ENCODE peak calls at places on chromosomes 7 and 10, in four cellular contexts. T is fibroblast of lung, Z is PC-3, M is astrocyte. G is an unnamed sample.

GRCh38 chr10:126405239-126405785 is 17.0 kb upstream of the ADAM12 start:
- DNase-seq in Z (no peak), M (peak), T (no peak), G (no peak)

GRCh38 chr7:132815696-132816334 is 239.5 kb upstream of the PLXNA4 start:
- DNase-seq in M (peak), Z (peak), T (no peak), G (no peak)

GRCh38 chr7:121137580-121137979 is 149.1 kb downstream of the CPED1 start:
- DNase-seq in Z (no peak), T (no peak), M (no peak), G (no peak)

GRCh38 chr10:4503076-4503475 is 322.9 kb upstream of the AKR1E2 start:
- DNase-seq in M (no peak), T (peak), Z (no peak), G (no peak)

GRCh38 chr10:30861217-30861616 is 170.4 kb downstream of the ZNF438 start:
- DNase-seq in Z (no peak), T (no peak), M (no peak), G (no peak)

GRCh38 chr7:74275401-74275881 is 13.8 kb upstream of the CLIP2 start:
- DNase-seq in M (no peak), Z (no peak), T (no peak), G (no peak)

GRCh38 chr10:96683710-96684109 is 36.6 kb downstream of the PIK3AP1 start:
- DNase-seq in Z (no peak), M (no peak), T (no peak), G (no peak)

GRCh38 chr7:1883031-1883761 is 213.1 kb downstream of the ELFN1 start:
- DNase-seq in T (peak), Z (peak), M (peak), G (peak)

GRCh38 chr10:99337261-99337905 is 8.2 kb downstream of the CNNM1 start:
- DNase-seq in M (no peak), Z (peak), T (no peak), G (peak)

GRCh38 chr7:3861941-3862340 is 560.9 kb downstream of the SDK1 start:
- DNase-seq in Z (no peak), T (peak), M (peak), G (peak)

GRCh38 chr7:47698386-47698785 is 116.5 kb upstream of the TNS3 start:
- DNase-seq in T (no peak), Z (no peak), M (no peak), G (no peak)

GRCh38 chr7:74032191-74032490 is 4.2 kb downstream of the ELN start:
- DNase-seq in Z (no peak), M (peak), T (peak), G (peak)

GRCh38 chr7:78139335-78139734 is 340.8 kb downstream of the PHTF2 start:
- DNase-seq in T (peak), Z (no peak), M (peak), G (no peak)

GRCh38 chr7:118264836-118265235 is 40.3 kb downstream of the ANKRD7 start:
- DNase-seq in T (no peak), M (no peak), Z (no peak), G (peak)

GRCh38 chr7:126065766-126066165 is 1136.1 kb upstream of the POT1 start:
- DNase-seq in Z (no peak), M (no peak), T (no peak), G (no peak)

GRCh38 chr10:44902838-44903545 is 8.1 kb upstream of the TMEM72 start:
- DNase-seq in T (no peak), Z (no peak), M (no peak), G (no peak)

GRCh38 chr10:43901302-43901701 is 252.6 kb upstream of the ZNF32 start:
- DNase-seq in M (no peak), Z (peak), T (peak), G (no peak)

GRCh38 chr7:91045626-91046025 is 218.6 kb upstream of the FZD1 start:
- DNase-seq in Z (no peak), M (no peak), T (no peak), G (no peak)

GRCh38 chr7:86559096-86559495 is 84.6 kb upstream of the GRM3 start:
- DNase-seq in M (no peak), T (no peak), Z (no peak), G (no peak)

GRCh38 chr10:110415809-110416208 is 81.9 kb upstream of the DUSP5 start:
- DNase-seq in M (no peak), T (no peak), Z (no peak), G (no peak)

GRCh38 chr10:132700168-132701098 is 85.5 kb downstream of the NKX6-2 start:
- DNase-seq in M (peak), T (peak), Z (no peak), G (no peak)

GRCh38 chr10:111944331-111944730 is 239.2 kb downstream of the GPAM start:
- DNase-seq in T (no peak), Z (no peak), M (no peak), G (no peak)

GRCh38 chr10:49552277-49552676 is 13.4 kb upstream of the ERCC6 start:
- DNase-seq in T (no peak), Z (peak), M (peak), G (peak)

GRCh38 chr7:148978091-148978490 is 50.2 kb downstream of the PDIA4 start:
- DNase-seq in T (no peak), Z (no peak), M (no peak), G (no peak)

GRCh38 chr10:101573885-101574284 is 14.2 kb downstream of the POLL start:
- DNase-seq in M (no peak), T (no peak), Z (no peak), G (no peak)

GRCh38 chr10:97131702-97132101 is 54.1 kb downstream of the SLIT1 start:
- DNase-seq in T (peak), M (peak), Z (no peak), G (no peak)

GRCh38 chr10:89478739-89479116 is 56.7 kb downstream of the SLC16A12 start:
- DNase-seq in Z (no peak), T (peak), M (peak), G (no peak)

GRCh38 chr10:29811751-29812427 is 177.1 kb upstream of the SVIL start:
- DNase-seq in M (peak), Z (peak), T (peak), G (peak)

GRCh38 chr10:63671317-63671937 is 150.2 kb downstream of the REEP3 start:
- DNase-seq in Z (no peak), M (peak), T (peak), G (no peak)

GRCh38 chr10:79054203-79055099 is 14.3 kb upstream of the ZMIZ1 start:
- DNase-seq in M (no peak), Z (no peak), T (no peak), G (no peak)

GRCh38 chr7:44283381-44284211 is 41.8 kb downstream of the CAMK2B start:
- DNase-seq in Z (no peak), T (no peak), M (no peak), G (no peak)

GRCh38 chr7:150322833-150323681 is at the start of the genes ACTR3C and LRRC61:
- DNase-seq in Z (peak), M (no peak), T (no peak), G (peak)

GRCh38 chr7:100513212-100513611 is 25.8 kb upstream of the AGFG2 start:
- DNase-seq in T (no peak), Z (no peak), M (no peak), G (no peak)

GRCh38 chr10:120422459-120422858 is 34.6 kb upstream of the PLPP4 start:
- DNase-seq in T (no peak), M (peak), Z (peak), G (peak)

GRCh38 chr7:3533040-3533439 is 232.0 kb downstream of the SDK1 start:
- DNase-seq in Z (no peak), T (no peak), M (peak), G (no peak)

GRCh38 chr7:36967387-36967786 is 243.1 kb upstream of the AOAH start:
- DNase-seq in T (peak), M (peak), Z (peak), G (peak)

GRCh38 chr10:110805292-110805691 is 66.4 kb upstream of the PDCD4 start:
- DNase-seq in Z (no peak), M (no peak), T (no peak), G (no peak)

GRCh38 chr7:111678281-111678680 is 116.0 kb upstream of the IMMP2L start:
- DNase-seq in M (peak), Z (peak), T (peak), G (peak)

GRCh38 chr10:33596411-33596810 is 261.9 kb upstream of the NRP1 start:
- DNase-seq in T (no peak), Z (no peak), M (no peak), G (no peak)
- TF ChIP-seq EZH2 in T (no peak), Z (no peak), M (no peak), G (no peak)

GRCh38 chr7:6526997-6527378 is 24.3 kb downstream of the GRID2IP start:
- DNase-seq in T (no peak), M (no peak), Z (no peak), G (no peak)
- H3K4me3 ChIP-seq in T (no peak), M (peak), Z (no peak), G (no peak)

DNA sequence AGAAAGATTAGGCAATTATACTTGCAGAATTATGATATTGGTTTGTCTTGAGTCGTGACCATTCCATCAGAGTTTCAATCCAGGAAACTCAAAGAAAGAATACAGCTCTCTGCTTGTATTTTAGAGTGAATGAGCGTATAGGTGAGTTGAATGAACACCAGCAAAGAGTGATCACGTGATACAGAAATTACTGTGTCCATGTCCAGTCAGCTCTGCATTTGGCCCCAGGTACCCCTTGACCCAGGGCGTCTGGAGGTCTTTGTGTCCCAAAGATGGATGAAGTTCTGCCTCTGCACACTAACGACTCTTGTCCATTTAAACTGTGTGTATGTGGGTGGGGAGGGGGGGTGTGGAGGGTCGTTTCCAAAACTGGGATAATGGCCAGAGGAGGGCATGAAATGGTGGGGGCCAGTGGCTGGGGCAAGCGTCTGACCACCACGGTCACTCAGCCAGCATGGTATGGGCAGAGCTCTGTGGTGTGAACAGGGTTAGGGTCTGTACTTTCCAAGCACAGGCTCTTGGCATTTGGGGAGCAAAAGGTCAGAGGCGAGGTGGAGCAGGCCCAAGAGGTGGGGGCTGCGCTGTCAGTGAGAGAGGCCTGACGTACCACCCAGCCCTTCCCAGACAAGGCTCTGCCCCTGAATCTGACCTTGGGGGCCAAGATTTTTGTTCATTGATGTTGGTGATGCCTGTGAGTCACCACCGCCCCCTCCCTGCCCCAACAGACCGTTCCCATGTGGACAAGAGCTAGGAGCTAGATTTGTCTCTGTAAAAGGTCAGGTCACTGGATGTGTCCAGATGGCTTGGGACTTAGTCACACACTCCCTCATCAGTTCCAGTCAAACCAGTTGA is 1.4 kb downstream of the PTPRE start:
- DNase-seq in M (peak), T (peak), Z (peak), G (peak)
- H3K9ac ChIP-seq in M (peak), T (no peak), Z (peak), G (no peak)

DNA sequence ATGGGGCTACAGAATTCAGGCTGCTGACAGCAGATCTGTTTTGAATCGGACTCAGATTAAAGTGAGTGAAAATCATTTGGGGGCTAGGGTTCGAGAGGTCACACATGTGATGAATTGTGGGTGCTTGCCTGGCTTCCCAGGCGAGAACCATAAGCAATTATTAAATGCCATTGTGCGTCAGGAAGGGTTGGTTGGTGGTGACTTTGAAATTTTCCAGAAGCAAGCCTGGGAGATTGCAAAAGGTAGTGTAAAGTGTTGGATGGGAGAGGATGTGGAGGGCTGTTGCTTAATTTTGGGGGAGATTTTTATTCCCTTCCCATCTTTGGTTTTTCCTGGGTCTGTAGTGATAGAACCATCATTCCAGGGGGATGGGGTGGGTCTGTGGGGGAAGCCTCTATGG is 34.6 kb downstream of the LRMDA start:
- DNase-seq in M (no peak), T (no peak), Z (no peak), G (no peak)
- TF ChIP-seq EZH2 in M (no peak), T (no peak), Z (no peak), G (no peak)

GRCh38 chr10:124693801-124694416 is 50.3 kb downstream of the FAM53B start:
- DNase-seq in T (no peak), M (no peak), Z (no peak), G (no peak)
- H3K4me3 ChIP-seq in T (no peak), M (no peak), Z (no peak), G (no peak)

GRCh38 chr10:8044908-8045727 is 9.4 kb upstream of the GATA3 start:
- DNase-seq in T (no peak), Z (no peak), M (no peak), G (peak)

GRCh38 chr10:8044331-8044907 is 10.1 kb upstream of the GATA3 start:
- DNase-seq in M (no peak), T (no peak), Z (no peak), G (no peak)

GRCh38 chr10:8043569-8044306 is 10.8 kb upstream of the GATA3 start:
- DNase-seq in M (no peak), Z (no peak), T (no peak), G (no peak)

GRCh38 chr10:8047452-8048280 is 6.8 kb upstream of the GATA3 start:
- DNase-seq in T (no peak), Z (no peak), M (no peak), G (no peak)

DNA sequence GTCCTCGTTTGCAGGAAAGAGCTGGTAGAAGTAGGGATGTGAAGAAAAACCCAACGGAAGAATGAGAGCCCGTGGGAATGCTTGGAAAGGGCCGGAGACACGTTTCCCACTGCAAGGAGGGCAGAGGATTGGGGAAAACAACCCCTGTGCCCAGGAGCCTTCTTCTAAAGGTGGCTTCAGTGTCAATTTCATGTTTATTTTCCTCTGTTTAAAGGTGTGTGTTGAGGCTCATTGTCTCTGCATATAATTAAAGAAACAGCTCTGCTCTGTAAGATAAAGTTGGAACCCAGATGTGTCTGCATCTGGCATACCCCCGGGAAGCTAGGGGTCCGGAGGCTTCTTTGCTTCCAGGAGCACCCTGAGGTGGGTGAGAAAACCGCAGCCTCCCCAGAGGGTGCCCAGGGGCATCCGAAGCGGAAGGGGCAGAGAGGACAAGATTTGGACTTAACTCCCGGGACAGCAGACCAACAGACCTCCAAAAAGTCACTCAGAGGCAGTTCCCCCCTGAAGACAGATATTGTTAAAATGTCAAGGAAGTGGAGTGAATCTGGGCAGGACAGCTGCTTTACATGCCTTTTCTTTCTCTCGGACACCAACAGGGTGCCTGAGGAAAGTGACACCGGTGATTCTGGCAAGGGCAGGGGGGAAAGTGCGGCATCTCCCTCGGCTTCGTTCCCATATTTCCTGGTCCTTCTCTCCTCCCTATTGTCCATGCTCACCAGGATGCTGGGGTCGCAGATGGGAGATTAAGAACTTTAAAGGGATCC is 8.6 kb upstream of the GATA3 start:
- DNase-seq in M (no peak), T (no peak), Z (no peak), G (no peak)
- H3K9ac ChIP-seq in M (no peak), T (no peak), Z (no peak), G (peak)

G was measured in mammary epithelial cell.